ENCODE peak calls at places on chromosomes 7 and 10, in four cellular contexts. Q, L, Y and A are unnamed samples.

GRCh38 chr10:118523775-118524174 is 71.7 kb downstream of the PRLHR start:
- DNase-seq in L (no peak), Y (no peak), Q (no peak), A (no peak)

GRCh38 chr10:3178070-3178469 is 5.5 kb upstream of the PITRM1 start:
- DNase-seq in L (peak), Y (no peak), Q (no peak), A (no peak)

GRCh38 chr10:28393956-28394568 is 91.2 kb upstream of the MPP7 start:
- DNase-seq in Y (peak), Q (no peak), L (peak), A (no peak)

GRCh38 chr10:21297525-21298383 is 227.7 kb downstream of the SKIDA1 start:
- DNase-seq in L (no peak), Q (no peak), Y (no peak), A (no peak)

GRCh38 chr10:112208292-112208691 is 24.7 kb upstream of the GPAM start:
- DNase-seq in L (no peak), Q (no peak), Y (no peak), A (no peak)

GRCh38 chr10:32054087-32054486 is 2.1 kb downstream of the KIF5B start:
- DNase-seq in Y (no peak), Q (peak), L (no peak), A (no peak)

GRCh38 chr7:143381427-143382125 is 431 bp downstream of the ZYX start:
- DNase-seq in L (no peak), Q (peak), Y (no peak), A (no peak)

GRCh38 chr7:70700055-70700934 is 431.6 kb upstream of the GALNT17 start:
- DNase-seq in Q (no peak), L (no peak), Y (no peak), A (no peak)

GRCh38 chr10:26259341-26259740 is 42.8 kb downstream of the GAD2 start:
- DNase-seq in L (no peak), Y (no peak), Q (no peak), A (no peak)